ENCODE peak calls at places on chromosome 15, in five cellular contexts. W is upper lobe of right lung, B is SW 1271, S is NCI-H1105, Z is pulmonary artery endothelial cell. T is an unnamed sample.

GRCh38 chr15:39248204-39248603 is 332.7 kb upstream of the THBS1 start:
- DNase-seq in W (peak), B (peak), S (no peak), Z (peak), T (no peak)

GRCh38 chr15:25717861-25718504 is 145.1 kb downstream of the ATP10A start:
- DNase-seq in W (peak), B (no peak), S (no peak), Z (no peak), T (no peak)

GRCh38 chr15:84400017-84400740 is 164.6 kb downstream of the GOLGA6L4 start:
- DNase-seq in W (peak), B (no peak), S (no peak), Z (no peak), T (no peak)

GRCh38 chr15:70289191-70289955 is 191.7 kb upstream of the TLE3 start:
- DNase-seq in W (peak), B (no peak), S (no peak), Z (no peak), T (no peak)

GRCh38 chr15:51312132-51312531 is 26.3 kb downstream of the CYP19A1 start:
- DNase-seq in W (no peak), B (no peak), S (no peak), Z (no peak), T (no peak)

GRCh38 chr15:36960179-36960946 is 140.0 kb downstream of the MEIS2 start:
- DNase-seq in W (no peak), B (no peak), S (no peak), Z (no peak), T (no peak)

GRCh38 chr15:71278989-71279756 is 163.9 kb downstream of the THSD4 start:
- DNase-seq in W (no peak), B (no peak), S (peak), Z (peak), T (peak)

GRCh38 chr15:52678036-52678467 is 1.1 kb downstream of the ATOSA start:
- DNase-seq in W (peak), B (peak), S (no peak), Z (peak), T (no peak)

GRCh38 chr15:64619880-64620839 is 155.2 kb downstream of the RBPMS2 start:
- DNase-seq in W (no peak), B (no peak), S (no peak), Z (no peak), T (no peak)

T was measured in epithelial cell of proximal tubule.